ENCODE peak calls at places on chromosomes 12 and 14, in nine cellular contexts. One of them, this sample, is unnamed.

GRCh38 chr12:121539908-121540307 is 40.9 kb downstream of the KDM2B start:
- DNase-seq in naive B cell: no peak
- DNase-seq in GM12878: no peak
- DNase-seq in T-helper 9 cell: no peak
- DNase-seq in stimulated activated CD4-positive, alpha-beta T cell treated with anti-CD3 and anti-CD28 coated beads, Interleukin-2, amount 100 ng/mL, for 24 hours: no peak
- DNase-seq in NCI-H2081: no peak
- DNase-seq in H7: no peak
- DNase-seq in endothelial cell: no peak
- DNase-seq in tibial nerve: no peak
- DNase-seq in this sample: no peak

GRCh38 chr12:30880813-30881212 is 45.7 kb upstream of the TSPAN11 start:
- DNase-seq in naive B cell: no peak
- DNase-seq in GM12878: no peak
- DNase-seq in T-helper 9 cell: no peak
- DNase-seq in stimulated activated CD4-positive, alpha-beta T cell treated with anti-CD3 and anti-CD28 coated beads, Interleukin-2, amount 100 ng/mL, for 24 hours: no peak
- DNase-seq in NCI-H2081: no peak
- DNase-seq in H7: no peak
- DNase-seq in endothelial cell: no peak
- DNase-seq in tibial nerve: no peak
- DNase-seq in this sample: no peak

GRCh38 chr14:53842938-53843337 is 113.7 kb downstream of the BMP4 start:
- DNase-seq in naive B cell: no peak
- DNase-seq in GM12878: no peak
- DNase-seq in T-helper 9 cell: no peak
- DNase-seq in stimulated activated CD4-positive, alpha-beta T cell treated with anti-CD3 and anti-CD28 coated beads, Interleukin-2, amount 100 ng/mL, for 24 hours: no peak
- DNase-seq in NCI-H2081: no peak
- DNase-seq in H7: no peak
- DNase-seq in endothelial cell: no peak
- DNase-seq in tibial nerve: no peak
- DNase-seq in this sample: no peak

GRCh38 chr12:3944620-3945019 is 71.4 kb upstream of the PARP11 start:
- DNase-seq in naive B cell: no peak
- DNase-seq in GM12878: no peak
- DNase-seq in T-helper 9 cell: no peak
- DNase-seq in stimulated activated CD4-positive, alpha-beta T cell treated with anti-CD3 and anti-CD28 coated beads, Interleukin-2, amount 100 ng/mL, for 24 hours: no peak
- DNase-seq in NCI-H2081: no peak
- DNase-seq in H7: peak; percentile 64
- DNase-seq in endothelial cell: no peak
- DNase-seq in tibial nerve: no peak
- DNase-seq in this sample: no peak

GRCh38 chr12:123001467-123001866 is 21.0 kb downstream of the ARL6IP4 start:
- DNase-seq in naive B cell: no peak
- DNase-seq in GM12878: no peak
- DNase-seq in T-helper 9 cell: no peak
- DNase-seq in stimulated activated CD4-positive, alpha-beta T cell treated with anti-CD3 and anti-CD28 coated beads, Interleukin-2, amount 100 ng/mL, for 24 hours: no peak
- DNase-seq in NCI-H2081: no peak
- DNase-seq in H7: no peak
- DNase-seq in endothelial cell: no peak
- DNase-seq in tibial nerve: no peak
- DNase-seq in this sample: no peak

GRCh38 chr12:121443911-121444841 is 44.3 kb downstream of the RNF34 start:
- DNase-seq in naive B cell: no peak
- DNase-seq in GM12878: no peak
- DNase-seq in T-helper 9 cell: no peak
- DNase-seq in stimulated activated CD4-positive, alpha-beta T cell treated with anti-CD3 and anti-CD28 coated beads, Interleukin-2, amount 100 ng/mL, for 24 hours: no peak
- DNase-seq in NCI-H2081: no peak
- DNase-seq in H7: no peak
- DNase-seq in endothelial cell: no peak
- DNase-seq in tibial nerve: no peak
- DNase-seq in this sample: no peak

GRCh38 chr12:78101181-78101876 is 270.6 kb downstream of the NAV3 start:
- DNase-seq in naive B cell: no peak
- DNase-seq in GM12878: no peak
- DNase-seq in T-helper 9 cell: no peak
- DNase-seq in stimulated activated CD4-positive, alpha-beta T cell treated with anti-CD3 and anti-CD28 coated beads, Interleukin-2, amount 100 ng/mL, for 24 hours: no peak
- DNase-seq in NCI-H2081: peak; percentile 14
- DNase-seq in H7: no peak
- DNase-seq in endothelial cell: no peak
- DNase-seq in tibial nerve: no peak
- DNase-seq in this sample: peak; percentile 25

GRCh38 chr12:26124491-26125450 is at the start of gene BHLHE41:
- DNase-seq in naive B cell: peak; percentile 36
- DNase-seq in GM12878: no peak
- DNase-seq in T-helper 9 cell: no peak
- DNase-seq in stimulated activated CD4-positive, alpha-beta T cell treated with anti-CD3 and anti-CD28 coated beads, Interleukin-2, amount 100 ng/mL, for 24 hours: peak; percentile 21
- DNase-seq in NCI-H2081: no peak
- DNase-seq in H7: peak; percentile 92
- DNase-seq in endothelial cell: peak; percentile 67
- DNase-seq in tibial nerve: peak; percentile 64
- DNase-seq in this sample: peak; percentile 61

GRCh38 chr12:47028186-47028585 is 51.2 kb upstream of the PCED1B start:
- DNase-seq in naive B cell: no peak
- DNase-seq in GM12878: no peak
- DNase-seq in T-helper 9 cell: no peak
- DNase-seq in stimulated activated CD4-positive, alpha-beta T cell treated with anti-CD3 and anti-CD28 coated beads, Interleukin-2, amount 100 ng/mL, for 24 hours: no peak
- DNase-seq in NCI-H2081: no peak
- DNase-seq in H7: no peak
- DNase-seq in endothelial cell: no peak
- DNase-seq in tibial nerve: no peak
- DNase-seq in this sample: no peak

GRCh38 chr12:121630791-121631190 is 4.5 kb downstream of the ORAI1 start:
- DNase-seq in naive B cell: no peak
- DNase-seq in GM12878: no peak
- DNase-seq in T-helper 9 cell: no peak
- DNase-seq in stimulated activated CD4-positive, alpha-beta T cell treated with anti-CD3 and anti-CD28 coated beads, Interleukin-2, amount 100 ng/mL, for 24 hours: no peak
- DNase-seq in NCI-H2081: no peak
- DNase-seq in H7: no peak
- DNase-seq in endothelial cell: no peak
- DNase-seq in tibial nerve: no peak
- DNase-seq in this sample: no peak

GRCh38 chr12:53057816-53058500 is 8.1 kb downstream of the TNS2 start:
- DNase-seq in naive B cell: no peak
- DNase-seq in GM12878: no peak
- DNase-seq in T-helper 9 cell: no peak
- DNase-seq in stimulated activated CD4-positive, alpha-beta T cell treated with anti-CD3 and anti-CD28 coated beads, Interleukin-2, amount 100 ng/mL, for 24 hours: no peak
- DNase-seq in NCI-H2081: no peak
- DNase-seq in H7: peak; percentile 24
- DNase-seq in endothelial cell: no peak
- DNase-seq in tibial nerve: peak; percentile 5
- DNase-seq in this sample: no peak

GRCh38 chr12:94070520-94070919 is 77.9 kb upstream of the PLXNC1 start:
- DNase-seq in naive B cell: no peak
- DNase-seq in GM12878: no peak
- DNase-seq in T-helper 9 cell: no peak
- DNase-seq in stimulated activated CD4-positive, alpha-beta T cell treated with anti-CD3 and anti-CD28 coated beads, Interleukin-2, amount 100 ng/mL, for 24 hours: no peak
- DNase-seq in NCI-H2081: no peak
- DNase-seq in H7: no peak
- DNase-seq in endothelial cell: no peak
- DNase-seq in tibial nerve: no peak
- DNase-seq in this sample: no peak